ENCODE peak calls at places on chromosomes 12 and 14, in six cellular contexts. Z is astrocyte of the spinal cord; K is tibial nerve; O is breast epithelium; N is effector CD4-positive, alpha-beta T cell; X is upper lobe of right lung. F is an unnamed sample.

GRCh38 chr12:99911076-99911475 is 73.7 kb downstream of the ANKS1B start:
- DNase-seq in Z (peak; percentile 83), K (no peak), O (peak; percentile 37), N (no peak), X (no peak), F (no peak)

GRCh38 chr14:56185991-56186390 is 67.8 kb downstream of the PELI2 start:
- DNase-seq in Z (no peak), K (no peak), O (no peak), N (no peak), X (no peak), F (no peak)

GRCh38 chr12:47920913-47921312 is 16.1 kb upstream of the VDR start:
- DNase-seq in Z (no peak), K (no peak), O (no peak), N (no peak), X (no peak), F (no peak)

GRCh38 chr14:103260629-103261124 is 73.4 kb upstream of the EIF5 start:
- DNase-seq in Z (peak; percentile 14), K (no peak), O (peak; percentile 43), N (no peak), X (peak; percentile 69), F (peak; percentile 64)

GRCh38 chr14:46747253-46747652 is 95.7 kb upstream of the RPL10L start:
- DNase-seq in Z (no peak), K (no peak), O (no peak), N (no peak), X (no peak), F (no peak)

GRCh38 chr14:95691591-95691990 is 5.4 kb downstream of the TCL1B start:
- DNase-seq in Z (no peak), K (no peak), O (no peak), N (no peak), X (no peak), F (no peak)

GRCh38 chr12:132161046-132161781 is 17.0 kb downstream of the NOC4L start:
- DNase-seq in Z (peak; percentile 29), K (no peak), O (no peak), N (no peak), X (peak; percentile 36), F (no peak)

GRCh38 chr12:70243510-70244331 is 488 bp downstream of the CNOT2 start:
- DNase-seq in Z (peak; percentile 72), K (peak; percentile 19), O (peak; percentile 41), N (peak; percentile 62), X (peak; percentile 89), F (peak; percentile 65)

GRCh38 chr12:116968986-116969385 is 58.2 kb downstream of the FBXW8 start:
- DNase-seq in Z (no peak), K (no peak), O (no peak), N (no peak), X (no peak), F (no peak)

GRCh38 chr12:117890644-117891043 is 78.1 kb downstream of the KSR2 start:
- DNase-seq in Z (no peak), K (no peak), O (no peak), N (no peak), X (no peak), F (no peak)

GRCh38 chr12:7940906-7941305 is 4.9 kb upstream of the SLC2A3 start:
- DNase-seq in Z (no peak), K (no peak), O (no peak), N (no peak), X (no peak), F (no peak)

GRCh38 chr14:43687866-43688265 is 819.2 kb downstream of the FSCB start:
- DNase-seq in Z (peak; percentile 79), K (no peak), O (no peak), N (no peak), X (no peak), F (no peak)

GRCh38 chr14:62662811-62663477 is 382.3 kb downstream of the KCNH5 start:
- DNase-seq in Z (no peak), K (no peak), O (no peak), N (no peak), X (no peak), F (no peak)

GRCh38 chr14:33676135-33676566 is 274.7 kb downstream of the EGLN3 start:
- DNase-seq in Z (peak; percentile 70), K (no peak), O (no peak), N (no peak), X (no peak), F (peak; percentile 23)

GRCh38 chr12:31216479-31216878 is 109.5 kb downstream of the SINHCAF start:
- DNase-seq in Z (no peak), K (no peak), O (no peak), N (no peak), X (no peak), F (no peak)

GRCh38 chr12:100020370-100020769 is 35.6 kb upstream of the ANKS1B start:
- DNase-seq in Z (no peak), K (no peak), O (no peak), N (no peak), X (no peak), F (no peak)

GRCh38 chr12:117606024-117606423 is 244.6 kb upstream of the NOS1 start:
- DNase-seq in Z (no peak), K (no peak), O (no peak), N (no peak), X (no peak), F (no peak)

GRCh38 chr12:106090586-106091411 is 48.0 kb downstream of the NUAK1 start:
- DNase-seq in Z (peak; percentile 92), K (no peak), O (no peak), N (no peak), X (no peak), F (no peak)

GRCh38 chr14:101845896-101846295 is 84.4 kb downstream of the PPP2R5C start:
- DNase-seq in Z (no peak), K (no peak), O (no peak), N (no peak), X (no peak), F (no peak)

GRCh38 chr12:78398750-78399149 is 465.8 kb upstream of the SYT1 start:
- DNase-seq in Z (no peak), K (no peak), O (no peak), N (no peak), X (no peak), F (no peak)

GRCh38 chr12:32198555-32198954 is 91.9 kb downstream of the BICD1 start:
- DNase-seq in Z (no peak), K (no peak), O (no peak), N (no peak), X (no peak), F (no peak)

GRCh38 chr12:2876431-2877046 is 435 bp downstream of the FOXM1 start:
- DNase-seq in Z (peak; percentile 31), K (no peak), O (no peak), N (no peak), X (no peak), F (no peak)

GRCh38 chr12:59182191-59182590 is 261.9 kb upstream of the LRIG3 start:
- DNase-seq in Z (no peak), K (no peak), O (no peak), N (no peak), X (no peak), F (no peak)

GRCh38 chr12:104742551-104742961 is 215.5 kb downstream of the SLC41A2 start:
- DNase-seq in Z (no peak), K (no peak), O (no peak), N (no peak), X (no peak), F (no peak)

GRCh38 chr12:106135781-106136180 is 3.0 kb downstream of the NUAK1 start:
- DNase-seq in Z (no peak), K (no peak), O (no peak), N (no peak), X (no peak), F (no peak)

GRCh38 chr14:71103662-71104484 is 196.6 kb downstream of the PCNX1 start:
- DNase-seq in Z (peak; percentile 68), K (no peak), O (no peak), N (no peak), X (no peak), F (peak; percentile 8)

GRCh38 chr14:55697358-55697985 is 117.5 kb downstream of the KTN1 start:
- DNase-seq in Z (no peak), K (no peak), O (no peak), N (no peak), X (no peak), F (no peak)

GRCh38 chr12:26010293-26010821 is 51.9 kb downstream of the RASSF8 start:
- DNase-seq in Z (peak; percentile 56), K (no peak), O (no peak), N (no peak), X (no peak), F (no peak)

GRCh38 chr14:61737913-61738312 is 24.3 kb upstream of the SNAPC1 start:
- DNase-seq in Z (no peak), K (no peak), O (no peak), N (no peak), X (no peak), F (no peak)

GRCh38 chr12:133083345-133083744 is 2.6 kb downstream of the ZNF140 start:
- DNase-seq in Z (no peak), K (no peak), O (no peak), N (no peak), X (no peak), F (no peak)

GRCh38 chr14:103123634-103124500 is 606 bp downstream of the TNFAIP2 start:
- DNase-seq in Z (no peak), K (peak; percentile 54), O (no peak), N (no peak), X (no peak), F (no peak)

GRCh38 chr12:13124661-13125505 is 21.4 kb upstream of the GSG1 start:
- DNase-seq in Z (no peak), K (no peak), O (no peak), N (no peak), X (no peak), F (no peak)

GRCh38 chr12:120394483-120395367 is 25.8 kb upstream of the MSI1 start:
- DNase-seq in Z (no peak), K (no peak), O (peak; percentile 85), N (no peak), X (peak; percentile 82), F (peak; percentile 87)

GRCh38 chr14:60265163-60265562 is 16.1 kb downstream of the PPM1A start:
- DNase-seq in Z (no peak), K (no peak), O (no peak), N (no peak), X (no peak), F (no peak)

GRCh38 chr12:67269632-67270578 is 747 bp downstream of the CAND1 start:
- DNase-seq in Z (no peak), K (peak; percentile 17), O (peak; percentile 41), N (peak; percentile 38), X (peak; percentile 81), F (peak; percentile 36)

GRCh38 chr12:107557026-107557425 is 128.6 kb upstream of the PWP1 start:
- DNase-seq in Z (no peak), K (no peak), O (no peak), N (no peak), X (no peak), F (no peak)

GRCh38 chr14:68981539-68981976 is 2.5 kb upstream of the ACTN1 start:
- DNase-seq in Z (peak; percentile 70), K (no peak), O (no peak), N (no peak), X (no peak), F (no peak)

GRCh38 chr12:106551410-106551809 is 31.4 kb upstream of the RFX4 start:
- DNase-seq in Z (no peak), K (no peak), O (no peak), N (no peak), X (no peak), F (no peak)